ENCODE peak calls at places on chromosome 4, in six cellular contexts. F, H, J, N, P and O are unnamed samples.

GRCh38 chr4:153166971-153167501 is 37.2 kb upstream of the TRIM2 start:
- DNase-seq in P (no peak), N (no peak), J (no peak), F (no peak), H (no peak), O (no peak)

GRCh38 chr4:67282749-67283148 is 262.6 kb downstream of the CENPC start:
- DNase-seq in N (no peak), J (no peak), H (no peak), P (no peak), F (no peak), O (no peak)

GRCh38 chr4:154014401-154015105 is 225.7 kb upstream of the SFRP2 start:
- DNase-seq in P (no peak), J (no peak), H (no peak), N (no peak), F (no peak), O (no peak)

GRCh38 chr4:174010547-174010946 is 272.9 kb downstream of the FBXO8 start:
- DNase-seq in P (no peak), F (no peak), N (no peak), J (no peak), H (no peak), O (no peak)

GRCh38 chr4:173205656-173206055 is 37.0 kb downstream of the GALNT7 start:
- DNase-seq in F (no peak), P (no peak), N (no peak), J (no peak), H (no peak), O (no peak)

GRCh38 chr4:25654971-25655963 is at the start of gene SLC34A2:
- DNase-seq in F (no peak), P (no peak), J (peak; percentile 65), H (no peak), N (no peak), O (no peak)

GRCh38 chr4:82748176-82748575 is 50.4 kb downstream of the SCD5 start:
- DNase-seq in P (no peak), N (no peak), F (no peak), H (no peak), J (no peak), O (no peak)

GRCh38 chr4:144355809-144356757 is 215.6 kb upstream of the GYPA start:
- DNase-seq in P (no peak), J (no peak), N (peak; percentile 99), H (no peak), F (peak; percentile 51), O (no peak)

GRCh38 chr4:156290811-156291210 is 337.1 kb upstream of the CTSO start:
- DNase-seq in P (no peak), F (no peak), N (no peak), J (no peak), H (no peak), O (no peak)

GRCh38 chr4:64895031-64895430 is 485.8 kb upstream of the TECRL start:
- DNase-seq in J (no peak), N (no peak), H (no peak), P (no peak), F (no peak), O (no peak)

GRCh38 chr4:7024336-7024890 is 18.8 kb upstream of the TADA2B start:
- DNase-seq in P (no peak), H (no peak), J (no peak), N (no peak), F (no peak), O (no peak)

GRCh38 chr4:114692958-114693357 is 94.4 kb downstream of the UGT8 start:
- DNase-seq in J (no peak), F (no peak), P (no peak), N (no peak), H (no peak), O (no peak)

GRCh38 chr4:141121101-141121500 is 12.2 kb downstream of the RNF150 start:
- DNase-seq in J (no peak), F (no peak), N (no peak), H (no peak), P (no peak), O (no peak)

GRCh38 chr4:14025093-14025492 is 397.6 kb upstream of the BOD1L1 start:
- DNase-seq in N (no peak), F (no peak), H (no peak), P (no peak), J (no peak), O (no peak)

GRCh38 chr4:10260777-10261176 is 144.2 kb upstream of the WDR1 start:
- DNase-seq in F (no peak), P (no peak), J (no peak), H (no peak), N (no peak), O (no peak)

GRCh38 chr4:165461176-165461835 is 82.5 kb downstream of the CPE start:
- DNase-seq in F (no peak), H (no peak), P (no peak), N (peak; percentile 53), J (no peak), O (no peak)

GRCh38 chr4:157781361-157781760 is 391.5 kb downstream of the GASK1B start:
- DNase-seq in N (no peak), P (no peak), F (no peak), J (no peak), H (no peak), O (no peak)

GRCh38 chr4:157779084-157779483 is 393.7 kb downstream of the GASK1B start:
- DNase-seq in H (no peak), P (no peak), N (no peak), J (no peak), F (no peak), O (no peak)

GRCh38 chr4:157776930-157777329 is 395.9 kb downstream of the GASK1B start:
- DNase-seq in J (no peak), H (no peak), F (no peak), P (no peak), N (no peak), O (no peak)

DNA sequence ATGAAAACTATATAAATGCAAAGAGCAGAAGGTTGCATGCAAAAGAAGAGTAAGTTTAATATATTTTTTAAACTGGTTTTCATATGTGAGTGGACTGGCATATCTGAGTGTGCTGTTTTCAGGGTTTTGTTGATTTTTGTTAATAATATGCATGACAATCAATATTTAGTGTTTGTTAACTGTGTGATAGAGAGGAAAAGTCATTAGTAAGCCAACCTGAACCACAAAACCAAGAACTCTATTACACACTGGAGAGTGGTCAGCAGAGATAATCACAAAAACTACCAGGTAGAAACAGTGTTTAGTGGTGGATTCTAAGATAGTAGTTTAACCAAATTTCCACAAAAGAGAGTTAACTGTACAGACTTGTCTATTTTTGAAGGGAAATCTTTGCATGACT is 396.9 kb downstream of the GASK1B start:
- DNase-seq in N (no peak), J (no peak), H (no peak), P (no peak), F (no peak), O (no peak)
- TF ChIP-seq CTCF in N (no peak), J (no peak), H (no peak), P (no peak), F (no peak), O (no peak)

GRCh38 chr4:38691251-38692008 is 27.4 kb downstream of the KLF3 start:
- DNase-seq in F (no peak), N (no peak), P (no peak), J (no peak), H (no peak), O (no peak)
- H3K27ac ChIP-seq in F (no peak overlapping the region), N (no peak overlapping the region), P (peak overlapping the region; percentile 70), J (no peak overlapping the region), H (no peak overlapping the region), O (peak overlapping the region; percentile 22)

DNA sequence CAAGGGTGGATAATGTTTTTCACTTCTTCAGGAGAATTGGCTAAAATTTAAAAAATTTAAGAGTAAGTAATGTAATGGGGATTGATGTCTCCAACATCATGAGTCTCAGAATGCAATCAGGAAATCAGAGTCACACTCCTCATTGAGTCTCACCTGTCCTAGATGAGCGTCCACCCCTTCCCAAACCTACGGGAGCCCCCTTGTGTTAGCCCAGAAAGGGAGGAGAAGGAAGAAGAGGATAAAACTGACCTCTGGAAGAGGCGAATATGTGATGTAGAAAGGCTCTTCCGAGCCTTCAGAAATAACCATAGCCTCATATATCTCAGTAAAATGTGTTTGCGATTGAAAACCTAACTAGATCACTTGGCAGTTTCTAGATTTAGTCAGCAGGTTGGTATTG is 157.1 kb downstream of the DCLK2 start:
- DNase-seq in N (no peak), P (no peak), F (no peak), H (no peak), J (no peak), O (no peak)
- H3K4me3 ChIP-seq in N (no peak overlapping the region), P (no peak overlapping the region), F (no peak overlapping the region), H (no peak overlapping the region), J (no peak overlapping the region), O (no peak overlapping the region)

DNA sequence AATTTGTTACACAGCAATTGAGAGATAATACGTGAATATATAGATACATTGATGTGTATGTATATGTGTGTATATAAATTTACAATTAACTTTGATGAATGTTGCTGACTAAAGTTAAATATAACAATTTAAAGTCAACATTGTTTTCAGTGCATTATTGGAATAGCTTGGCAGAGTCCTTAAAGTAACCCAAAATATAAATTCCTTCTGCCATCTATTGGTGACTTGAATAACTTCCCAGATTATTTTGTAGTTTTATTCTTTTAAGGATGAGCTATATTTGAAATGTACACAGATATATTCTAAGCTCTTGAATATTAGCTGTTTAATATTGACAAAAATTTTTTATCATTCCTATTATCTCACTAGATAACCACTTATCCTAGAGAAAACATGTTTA is 298.2 kb upstream of the FSTL5 start:
- DNase-seq in F (no peak), J (no peak), N (no peak), H (no peak), P (no peak), O (no peak)
- TF ChIP-seq CTCF in F (no peak), J (no peak), N (no peak), H (no peak), P (no peak), O (no peak)

GRCh38 chr4:180827610-180828009 is 1415.6 kb upstream of the TENM3 start:
- DNase-seq in H (no peak), N (no peak), J (no peak), F (no peak), P (no peak), O (no peak)
- H3K27ac ChIP-seq in H (no peak overlapping the region), N (peak overlapping the region; percentile 38), J (no peak overlapping the region), F (no peak overlapping the region), P (no peak overlapping the region), O (no peak overlapping the region)